ENCODE peak calls at places on chromosomes 16 and 17, in four cellular contexts. P, Q, J and V are unnamed samples.

GRCh38 chr17:17693253-17693954 is 12.1 kb downstream of the RAI1 start:
- DNase-seq in Q (no peak), J (no peak), P (peak; percentile 53), V (no peak)

GRCh38 chr16:54280751-54281150 is 5.8 kb downstream of the IRX3 start:
- DNase-seq in Q (no peak), P (no peak), J (peak; percentile 18), V (no peak)

GRCh38 chr16:57371494-57372371 is 557 bp upstream of the CX3CL1 start:
- DNase-seq in J (no peak), Q (no peak), P (no peak), V (no peak)

GRCh38 chr16:16120044-16120381 is 103.3 kb downstream of the ABCC6 start:
- DNase-seq in Q (no peak), J (no peak), P (no peak), V (no peak)

GRCh38 chr17:36921131-36921851 is 16.0 kb upstream of the LHX1 start:
- DNase-seq in Q (no peak), J (peak; percentile 9), P (no peak), V (no peak)

GRCh38 chr16:2467301-2468141 is 3.6 kb upstream of the NTN3 start:
- DNase-seq in Q (peak; percentile 66), J (peak; percentile 46), P (peak; percentile 78), V (no peak)

GRCh38 chr17:41539979-41540701 is 12.0 kb upstream of the KRT19 start:
- DNase-seq in Q (no peak), P (no peak), J (no peak), V (no peak)

GRCh38 chr16:58501242-58502131 is 1.5 kb downstream of the NDRG4 start:
- DNase-seq in J (no peak), P (no peak), Q (no peak), V (no peak)

GRCh38 chr17:81322271-81323082 is 27.4 kb upstream of the SLC38A10 start:
- DNase-seq in Q (no peak), J (no peak), P (no peak), V (no peak)

GRCh38 chr16:88841521-88842307 is 15.0 kb downstream of the GALNS start:
- DNase-seq in Q (no peak), P (no peak), J (no peak), V (no peak)

GRCh38 chr17:74116087-74116717 is 87.3 kb upstream of the RPL38 start:
- DNase-seq in Q (no peak), J (no peak), P (no peak), V (no peak)

GRCh38 chr17:8881606-8882005 is 14.1 kb upstream of the PIK3R6 start:
- DNase-seq in Q (no peak), P (no peak), J (no peak), V (no peak)

GRCh38 chr16:88536971-88537751 is 33.0 kb upstream of the ZC3H18 start:
- DNase-seq in Q (no peak), P (no peak), J (no peak), V (no peak)

GRCh38 chr16:29831490-29831889 is 11.2 kb downstream of the MVP start:
- DNase-seq in J (no peak), P (no peak), Q (no peak), V (no peak)

GRCh38 chr16:1899641-1900451 is 18.4 kb downstream of the HS3ST6 start:
- DNase-seq in P (no peak), Q (no peak), J (no peak), V (no peak)

GRCh38 chr17:75152971-75153853 is 1.1 kb downstream of the JPT1 start:
- DNase-seq in Q (no peak), P (no peak), J (peak; percentile 25), V (no peak)

GRCh38 chr17:82051776-82052637 is at the start of the genes GPS1 and RFNG:
- DNase-seq in Q (peak; percentile 66), P (peak; percentile 69), J (no peak), V (no peak)

GRCh38 chr17:80065478-80066170 is 29.2 kb downstream of the CCDC40 start:
- DNase-seq in Q (no peak), J (no peak), P (no peak), V (no peak)

GRCh38 chr17:39666601-39667261 is 1.5 kb upstream of the PNMT start:
- DNase-seq in P (no peak), Q (no peak), J (no peak), V (no peak)

GRCh38 chr17:79618383-79619067 is 7.7 kb upstream of the RBFOX3 start:
- DNase-seq in Q (no peak), P (peak; percentile 27), J (no peak), V (peak; percentile 60)

GRCh38 chr16:66420396-66420795 is 6.7 kb upstream of the BEAN1 start:
- DNase-seq in J (no peak), P (no peak), Q (no peak), V (no peak)

GRCh38 chr16:15484662-15485061 is 50.3 kb downstream of the BMERB1 start:
- DNase-seq in J (no peak), Q (no peak), P (no peak), V (no peak)

GRCh38 chr17:61484174-61484573 is 32.0 kb downstream of the TBX4 start:
- DNase-seq in J (no peak), Q (no peak), P (no peak), V (no peak)

GRCh38 chr17:61485067-61485775 is 33.0 kb downstream of the TBX4 start:
- DNase-seq in Q (no peak), P (no peak), J (no peak), V (no peak)

GRCh38 chr17:61487161-61487654 is 35.0 kb downstream of the TBX4 start:
- DNase-seq in Q (no peak), J (no peak), P (no peak), V (no peak)

GRCh38 chr17:61487668-61488595 is 35.7 kb downstream of the TBX4 start:
- DNase-seq in J (no peak), P (no peak), Q (no peak), V (no peak)

DNA sequence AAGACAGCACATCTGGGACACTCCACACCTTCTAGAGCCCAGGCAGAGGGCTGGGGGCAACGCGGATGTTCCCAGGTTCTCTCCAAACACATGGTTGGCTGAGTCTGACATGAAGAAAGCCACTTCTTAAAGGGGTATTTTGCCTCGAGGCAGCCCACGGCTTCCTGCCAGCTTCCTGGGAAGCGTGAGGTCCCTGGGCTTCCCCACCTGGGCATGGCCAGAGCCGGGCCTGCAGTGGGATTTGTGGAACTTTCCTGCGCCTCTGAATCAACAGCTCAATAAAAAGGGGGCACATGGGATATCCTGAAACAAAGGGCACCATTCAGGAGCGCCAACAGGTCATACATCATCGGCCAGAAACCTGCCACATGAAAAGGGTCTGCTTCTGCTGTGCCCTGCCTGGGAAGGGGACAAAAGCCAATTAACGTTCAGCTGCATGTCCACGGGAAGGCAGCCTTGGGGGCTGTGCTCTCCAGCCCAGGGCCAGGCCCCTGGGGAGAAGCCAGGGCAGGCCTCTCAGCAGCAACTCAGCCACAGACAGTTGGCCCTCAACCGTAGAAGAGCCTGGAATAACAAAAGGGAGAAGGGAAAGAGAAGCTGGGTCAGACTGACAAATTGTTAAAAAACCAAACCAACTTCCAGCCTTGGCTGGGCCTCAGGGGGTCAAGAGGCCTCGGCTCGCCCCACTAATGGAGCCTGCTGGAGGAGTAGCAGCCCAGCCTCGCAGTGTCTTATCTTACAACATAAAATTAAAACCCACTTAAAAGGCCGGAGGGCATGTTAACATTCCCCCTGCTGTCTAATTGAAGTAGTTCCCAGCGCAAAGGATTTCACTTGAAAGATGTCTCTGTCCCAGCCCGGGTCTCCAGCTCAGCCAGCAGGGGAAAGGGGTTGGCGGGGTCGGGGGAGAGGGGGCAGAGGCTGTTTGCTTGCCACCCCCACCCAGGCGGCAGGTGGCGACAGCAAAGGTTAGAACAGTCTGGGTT is 34.2 kb downstream of the TBX4 start:
- DNase-seq in J (peak; percentile 67), Q (no peak), P (no peak), V (no peak)
- TF ChIP-seq CTCF in J (peak; percentile 46), Q (no peak), P (no peak), V (no peak)

DNA sequence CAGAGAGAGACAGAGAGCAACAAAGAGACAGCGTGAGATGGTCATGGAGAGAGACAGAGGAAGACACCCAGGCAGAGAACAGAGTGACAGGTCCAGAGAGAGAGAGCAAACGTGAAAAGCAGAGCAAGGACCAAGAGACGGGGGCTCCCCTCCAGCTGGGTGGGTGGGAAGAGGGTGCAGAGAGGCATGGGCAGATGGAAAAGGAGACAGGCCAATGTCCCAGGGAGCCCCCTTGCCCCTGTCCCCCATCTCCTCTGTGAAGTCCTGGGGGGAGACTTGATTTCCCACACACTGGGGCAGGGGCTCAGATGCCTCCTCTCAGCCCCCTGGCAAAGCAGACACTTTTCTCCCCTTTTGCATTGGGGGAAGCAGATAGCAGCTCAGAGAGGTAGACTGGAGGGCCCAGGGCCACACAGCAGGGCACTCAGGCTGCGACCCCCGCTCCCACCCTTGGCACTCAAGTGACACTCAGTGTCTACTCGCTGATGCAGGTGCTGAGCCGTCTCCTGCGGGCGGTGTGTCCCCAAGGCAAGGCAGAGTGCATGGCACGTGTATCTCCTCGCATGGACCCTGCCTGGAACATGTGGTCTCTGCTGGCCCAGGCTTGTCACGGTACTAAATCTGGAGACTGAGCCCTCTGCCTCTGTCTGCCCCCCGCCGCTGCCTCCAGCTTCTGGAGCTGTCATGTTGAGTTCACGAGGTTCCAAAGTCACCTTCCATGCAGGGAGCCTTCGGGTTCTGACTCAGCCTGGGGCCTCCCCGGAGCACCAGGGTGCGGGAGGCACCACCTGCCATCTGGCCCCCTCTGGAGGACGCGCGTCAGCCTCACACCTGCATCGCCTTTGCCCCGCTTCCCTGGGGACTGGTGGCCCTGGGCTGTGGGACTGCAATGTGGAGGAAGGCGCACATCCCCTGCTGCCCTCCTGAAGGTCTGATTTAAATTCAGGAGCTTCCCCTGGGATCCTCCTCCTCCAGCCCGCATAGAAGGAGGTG is 215.9 kb upstream of the GSE1 start:
- DNase-seq in J (no peak), P (no peak), Q (peak; percentile 6), V (no peak)
- TF ChIP-seq CTCF in J (no peak), P (no peak), Q (no peak), V (no peak)

DNA sequence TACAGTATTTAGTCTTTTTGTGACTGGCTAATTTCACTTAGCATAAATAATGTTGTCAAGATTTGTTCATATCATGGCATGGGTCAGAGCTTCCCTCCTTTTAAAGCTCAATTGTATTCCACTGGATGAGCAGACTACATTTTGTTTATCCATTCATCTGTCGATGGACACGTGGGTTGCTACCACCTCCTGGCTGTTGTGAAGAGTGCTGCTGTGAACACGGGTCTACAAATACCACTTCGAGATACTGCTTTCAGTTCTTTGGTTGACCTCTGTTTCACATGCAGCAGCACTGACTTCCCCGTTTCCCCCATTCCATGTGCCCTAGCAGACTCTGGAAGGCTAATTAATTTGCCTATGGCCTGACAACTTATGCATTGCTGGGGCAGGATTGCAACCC is 285.4 kb downstream of the SHISA9 start:
- DNase-seq in Q (no peak), P (no peak), J (no peak), V (no peak)
- TF ChIP-seq CTCF in Q (no peak), P (no peak), J (no peak), V (no peak)

GRCh38 chr17:10798332-10798749 is 5.6 kb downstream of the TMEM238L start:
- DNase-seq in Q (no peak), J (no peak), P (no peak), V (no peak)

GRCh38 chr17:10797848-10798328 is 6.0 kb downstream of the TMEM238L start:
- DNase-seq in P (no peak), J (no peak), Q (no peak), V (no peak)

GRCh38 chr17:10799407-10799806 is 4.5 kb downstream of the TMEM238L start:
- DNase-seq in P (no peak), Q (no peak), J (no peak), V (no peak)

GRCh38 chr17:10802487-10803284 is 1.2 kb downstream of the TMEM238L start:
- DNase-seq in P (no peak), J (no peak), Q (no peak), V (no peak)

DNA sequence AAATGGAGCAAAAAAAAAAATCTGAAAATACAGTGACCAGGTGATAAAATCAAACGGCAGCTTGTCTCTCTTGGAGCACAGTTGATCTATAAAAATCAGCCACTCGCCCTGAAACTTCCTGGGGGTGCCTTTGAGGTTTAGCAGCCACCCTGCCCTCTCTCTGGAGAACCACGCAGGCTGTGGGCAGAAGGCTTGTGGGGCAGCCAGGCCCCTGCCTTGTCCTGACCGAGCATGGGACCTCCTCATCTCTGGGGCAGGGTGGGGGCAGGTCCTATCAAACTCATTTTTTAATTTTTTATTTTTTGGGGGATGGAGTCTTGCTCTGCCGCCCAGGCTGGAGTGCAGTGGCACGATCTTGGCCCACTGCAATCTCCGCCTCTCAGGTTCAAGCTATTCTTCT is 5.0 kb downstream of the TMEM238L start:
- DNase-seq in P (no peak), J (no peak), Q (no peak), V (no peak)
- TF ChIP-seq CTCF in P (no peak), J (no peak), Q (no peak), V (no peak)